ENCODE peak calls at places on chromosomes 1 and 21, in eight cellular contexts. Q is uterus, A is Peyer's patch, H is GM12878, G is heart left ventricle, F is upper lobe of left lung, O is transverse colon, L is esophagus squamous epithelium. Z is an unnamed sample.
A peak's percentile ranks its signal among the peaks of the same experiment; 100 is the strongest.

GRCh38 chr1:155043259-155043658 is 7.9 kb upstream of the ADAM15 start:
- DNase-seq in L (no peak), H (no peak), O (peak; percentile 69), G (no peak), Q (no peak), F (peak; percentile 83), A (no peak), Z (peak; percentile 67)

GRCh38 chr1:226038661-226039060 is 23.9 kb upstream of the H3-3A start:
- DNase-seq in O (no peak), A (no peak), H (no peak), F (no peak), Q (no peak), L (no peak), G (no peak), Z (no peak)

GRCh38 chr1:147478556-147478955 is 62.7 kb upstream of the BCL9 start:
- DNase-seq in L (no peak), O (no peak), F (no peak), A (no peak), H (no peak), G (no peak), Q (no peak), Z (no peak)

GRCh38 chr1:96643519-96643918 is 78.1 kb upstream of the PTBP2 start:
- DNase-seq in O (no peak), H (no peak), L (no peak), G (no peak), A (no peak), F (no peak), Q (no peak), Z (no peak)

GRCh38 chr1:31421404-31422040 is 8.5 kb downstream of the SERINC2 start:
- DNase-seq in O (no peak), A (no peak), F (no peak), Q (no peak), H (no peak), G (no peak), L (no peak), Z (no peak)

GRCh38 chr1:174957829-174958228 is 41.9 kb upstream of the CACYBP start:
- DNase-seq in F (no peak), H (no peak), G (no peak), O (no peak), A (no peak), L (no peak), Q (no peak), Z (no peak)

GRCh38 chr1:45123358-45123757 is 83.0 kb downstream of the ZSWIM5 start:
- DNase-seq in A (no peak), F (no peak), G (no peak), O (no peak), Q (no peak), H (no peak), L (no peak), Z (no peak)

GRCh38 chr1:83033682-83034081 is 965.2 kb downstream of the TTLL7 start:
- DNase-seq in Q (no peak), F (no peak), H (no peak), L (no peak), G (no peak), A (no peak), O (no peak), Z (no peak)

GRCh38 chr1:226116673-226117072 is 54.2 kb downstream of the H3-3A start:
- DNase-seq in F (no peak), L (no peak), A (no peak), O (no peak), G (no peak), H (no peak), Q (no peak), Z (no peak)

GRCh38 chr1:204507317-204508105 is 8.7 kb upstream of the MDM4 start:
- DNase-seq in G (no peak), L (no peak), H (no peak), A (no peak), F (no peak), O (no peak), Q (peak; percentile 36), Z (no peak)

GRCh38 chr1:183223467-183223866 is 37.4 kb downstream of the LAMC2 start:
- DNase-seq in G (no peak), Q (no peak), A (no peak), O (no peak), F (no peak), L (no peak), H (no peak), Z (no peak)

GRCh38 chr21:42837421-42838211 is 41.7 kb downstream of the WDR4 start:
- DNase-seq in L (no peak), Q (peak; percentile 9), F (peak; percentile 78), O (no peak), H (no peak), A (peak; percentile 9), G (no peak), Z (peak; percentile 62)

GRCh38 chr21:32112194-32112593 is 166.7 kb downstream of the MIS18A start:
- DNase-seq in G (no peak), Q (no peak), O (no peak), H (no peak), A (no peak), L (no peak), F (no peak), Z (no peak)

GRCh38 chr1:195768936-195769335 is 839.3 kb downstream of the KCNT2 start:
- DNase-seq in A (no peak), H (no peak), L (no peak), F (no peak), Q (no peak), G (no peak), O (no peak), Z (no peak)

GRCh38 chr21:25557170-25557569 is 50.1 kb downstream of the MRPL39 start:
- DNase-seq in O (no peak), G (no peak), L (no peak), F (no peak), Q (no peak), H (no peak), A (no peak), Z (no peak)

GRCh38 chr1:169796411-169796810 is 1.7 kb upstream of the METTL18 start:
- DNase-seq in A (no peak), F (no peak), H (no peak), Q (no peak), L (no peak), G (no peak), O (no peak), Z (no peak)

GRCh38 chr1:169795687-169796086 is 980 bp upstream of the METTL18 start:
- DNase-seq in F (no peak), L (no peak), H (no peak), A (no peak), G (no peak), O (no peak), Q (no peak), Z (no peak)

GRCh38 chr1:169797281-169797680 is 2.6 kb upstream of the METTL18 start:
- DNase-seq in Q (no peak), A (no peak), H (no peak), G (no peak), L (no peak), O (no peak), F (no peak), Z (no peak)

GRCh38 chr1:169793730-169794129 is 977 bp downstream of the METTL18 start:
- DNase-seq in L (no peak), A (no peak), O (no peak), G (no peak), H (no peak), Q (no peak), F (no peak), Z (no peak)

DNA sequence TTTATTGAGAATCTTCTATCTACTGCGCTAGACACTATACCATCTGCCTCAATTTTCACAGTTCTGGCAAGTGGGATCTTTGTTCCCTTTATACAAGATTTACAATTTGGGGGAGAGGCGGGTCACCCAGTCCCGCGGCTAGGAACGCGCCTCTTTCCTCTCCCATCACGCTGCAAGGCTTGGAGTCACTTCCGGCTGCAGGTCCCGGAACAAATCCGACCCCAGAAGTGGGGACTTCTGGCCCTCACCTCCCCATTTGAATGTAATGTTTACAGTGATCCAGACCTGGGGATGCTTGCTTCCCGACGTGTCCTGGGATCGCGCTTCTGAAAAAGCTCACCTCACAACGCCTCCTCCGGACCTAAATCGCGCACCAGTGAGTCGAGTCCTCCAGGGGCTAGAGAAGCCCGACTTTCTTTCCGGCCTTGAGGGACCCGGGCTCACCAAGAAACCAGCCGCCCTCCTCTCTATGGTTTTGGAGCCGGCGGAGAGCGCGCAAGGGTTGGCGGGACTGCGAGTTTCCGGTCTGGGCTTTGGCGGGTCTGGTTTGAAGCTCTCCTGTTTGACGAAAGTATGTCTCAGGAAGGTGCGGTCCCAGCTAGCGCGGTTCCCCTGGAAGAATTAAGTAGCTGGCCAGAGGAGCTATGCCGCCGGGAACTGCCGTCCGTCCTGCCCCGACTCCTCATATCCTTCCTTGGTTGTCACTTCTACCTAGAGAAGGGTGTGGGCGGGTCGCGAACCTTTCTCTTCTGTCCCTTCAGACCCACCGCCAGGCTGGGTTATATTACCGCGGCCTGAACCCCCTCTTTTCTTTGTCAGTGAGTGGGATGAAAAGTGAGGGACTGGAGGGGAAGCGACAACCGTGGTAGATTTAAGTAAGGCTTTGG is at the start of gene METTL18:
- DNase-seq in A (peak; percentile 89), F (peak; percentile 91), O (peak; percentile 93), G (peak; percentile 94), L (peak; percentile 72), Q (peak; percentile 88), H (peak; percentile 84), Z (peak; percentile 94)
- TF ChIP-seq POLR2A in A (no peak), F (peak; percentile 67), O (peak; percentile 47), G (no peak), L (peak; percentile 23), Q (peak; percentile 23), H (peak; percentile 84), Z (peak; percentile 54)

GRCh38 chr1:17084787-17085186 is 31.0 kb upstream of the SDHB start:
- DNase-seq in O (no peak), F (no peak), Q (no peak), H (no peak), G (no peak), A (no peak), L (no peak), Z (no peak)
- H3K36me3 ChIP-seq in O (no peaks in the 10 kb centered on the region), F (no peaks in the 10 kb centered on the region), Q (no peaks in the 10 kb centered on the region), H (no peaks in the 10 kb centered on the region), G (no peaks in the 10 kb centered on the region), A (no peaks in the 10 kb centered on the region), L (no peaks in the 10 kb centered on the region), Z (no peaks in the 10 kb centered on the region)

GRCh38 chr1:227901906-227902640 is 45.7 kb downstream of the WNT9A start:
- DNase-seq in G (peak; percentile 42), H (no peak), Q (no peak), O (no peak), A (no peak), L (no peak), F (no peak), Z (peak; percentile 47)
- TF ChIP-seq CTCF in G (no peak), H (no peak), Q (no peak), O (no peak), A (no peak), L (no peak), F (no peak), Z (no peak)

GRCh38 chr1:11059166-11059989 is 440 bp downstream of the SRM start:
- DNase-seq in Q (no peak), F (no peak), A (peak; percentile 21), L (no peak), G (no peak), H (no peak), O (peak; percentile 21), Z (no peak)

GRCh38 chr1:11061652-11062365 is 2.0 kb upstream of the SRM start:
- DNase-seq in O (no peak), G (no peak), F (no peak), L (no peak), Q (no peak), A (no peak), H (no peak), Z (no peak)

GRCh38 chr1:11058026-11058425 is 1.8 kb downstream of the SRM start:
- DNase-seq in Q (no peak), A (no peak), O (no peak), F (no peak), L (no peak), G (no peak), H (no peak), Z (no peak)

GRCh38 chr1:11058595-11059165 is 1.1 kb downstream of the SRM start:
- DNase-seq in A (no peak), L (no peak), F (no peak), G (no peak), O (peak; percentile 31), Q (no peak), H (no peak), Z (no peak)

GRCh38 chr1:11059990-11060948 is at the start of gene SRM:
- DNase-seq in G (peak; percentile 96), L (peak; percentile 27), A (peak; percentile 88), F (peak; percentile 99), Q (peak; percentile 83), H (peak; percentile 40), O (peak; percentile 93), Z (peak; percentile 94)
- TF ChIP-seq POLR2A in G (peak; percentile 31), L (peak; percentile 66), A (peak; percentile 53), F (peak; percentile 75), Q (peak; percentile 57), H (peak; percentile 82), O (peak; percentile 60), Z (peak; percentile 63)

Z was measured in right lobe of liver.